ENCODE peak calls at places on chromosomes 2 and 18, in eight cellular contexts. P, Z, S, I, H, A, J and V are unnamed samples.

GRCh38 chr2:3357926-3358325 is 19.7 kb downstream of the EIPR1 start:
- DNase-seq in A (no peak), Z (no peak), H (no peak), I (no peak), P (no peak), S (no peak), J (no peak), V (no peak)

GRCh38 chr2:8719528-8719927 is 37.7 kb downstream of the ID2 start:
- DNase-seq in S (no peak), Z (no peak), P (no peak), H (no peak), I (no peak), A (no peak), J (no peak), V (no peak)

GRCh38 chr18:50848038-50848437 is 28.2 kb upstream of the MRO start:
- DNase-seq in P (no peak), I (no peak), J (no peak), A (no peak), S (no peak), Z (no peak), H (no peak), V (no peak)

GRCh38 chr2:221570321-221571107 is 1.6 kb downstream of the EPHA4 start:
- DNase-seq in Z (no peak), S (no peak), H (no peak), J (peak; percentile 31), A (peak; percentile 54), I (peak; percentile 48), P (peak; percentile 27), V (no peak)

GRCh38 chr2:64634338-64635267 is 19.1 kb downstream of the SERTAD2 start:
- DNase-seq in S (no peak), I (no peak), H (no peak), A (no peak), J (peak; percentile 72), Z (no peak), P (no peak), V (no peak)

GRCh38 chr18:55275042-55275897 is 312.7 kb downstream of the TCF4 start:
- DNase-seq in A (no peak), I (peak; percentile 31), P (no peak), H (no peak), S (peak; percentile 18), Z (no peak), J (peak; percentile 82), V (peak; percentile 13)

GRCh38 chr2:11716689-11717321 is 29.6 kb upstream of the LPIN1 start:
- DNase-seq in J (peak; percentile 26), I (no peak), A (no peak), P (no peak), H (no peak), Z (no peak), S (no peak), V (no peak)

GRCh38 chr2:160703648-160704585 is 210.3 kb upstream of the RBMS1 start:
- DNase-seq in A (no peak), J (no peak), P (peak; percentile 23), Z (peak; percentile 35), S (no peak), H (no peak), I (no peak), V (peak; percentile 11)

GRCh38 chr2:119629323-119629825 is 49.6 kb upstream of the TMEM177 start:
- DNase-seq in S (no peak), I (no peak), H (no peak), P (no peak), J (no peak), A (no peak), Z (no peak), V (no peak)

GRCh38 chr2:221124542-221125235 is 447.4 kb downstream of the EPHA4 start:
- DNase-seq in J (no peak), Z (no peak), S (no peak), I (peak; percentile 96), P (peak; percentile 73), A (no peak), H (no peak), V (no peak)

GRCh38 chr2:32748158-32748557 is 120.3 kb downstream of the TTC27 start:
- DNase-seq in Z (no peak), A (no peak), S (no peak), P (no peak), J (no peak), I (peak; percentile 50), H (no peak), V (no peak)

GRCh38 chr18:8750954-8751415 is 45.6 kb downstream of the MTCL1 start:
- DNase-seq in H (no peak), J (peak; percentile 96), Z (no peak), P (no peak), I (no peak), A (no peak), S (peak; percentile 89), V (no peak)

GRCh38 chr2:10977636-10978035 is 65.9 kb downstream of the KCNF1 start:
- DNase-seq in I (no peak), S (no peak), Z (no peak), H (no peak), J (no peak), P (no peak), A (no peak), V (no peak)

GRCh38 chr2:200733713-200734198 is 78.0 kb upstream of the BZW1 start:
- DNase-seq in H (no peak), Z (no peak), S (no peak), I (no peak), P (no peak), A (no peak), J (no peak), V (no peak)

GRCh38 chr2:25227576-25227975 is 59.2 kb upstream of the POMC start:
- DNase-seq in H (no peak), S (no peak), P (no peak), A (no peak), Z (no peak), I (no peak), J (no peak), V (no peak)

GRCh38 chr2:142863485-142863921 is 14.0 kb upstream of the KYNU start:
- DNase-seq in A (no peak), I (peak; percentile 17), J (peak; percentile 94), H (no peak), S (peak; percentile 80), P (no peak), Z (no peak), V (no peak)

GRCh38 chr2:96091141-96091710 is 25.1 kb downstream of the ADRA2B start:
- DNase-seq in A (no peak), I (no peak), H (peak; percentile 77), J (no peak), Z (no peak), P (no peak), S (no peak), V (peak; percentile 90)

GRCh38 chr2:218260742-218261423 is at the start of gene GPBAR1:
- DNase-seq in S (no peak), Z (no peak), H (peak; percentile 72), P (no peak), A (no peak), J (no peak), I (no peak), V (peak; percentile 32)

GRCh38 chr2:74740395-74741075 is 86.5 kb downstream of the SEMA4F start:
- DNase-seq in S (peak; percentile 64), J (peak; percentile 96), H (peak; percentile 79), P (peak; percentile 26), Z (peak; percentile 81), A (no peak), I (peak; percentile 98), V (peak; percentile 82)

GRCh38 chr2:111155610-111156009 is 34.9 kb downstream of the BCL2L11 start:
- DNase-seq in I (peak; percentile 85), J (peak; percentile 12), Z (no peak), P (no peak), H (no peak), A (no peak), S (no peak), V (no peak)

GRCh38 chr2:74764429-74765272 is 69.3 kb upstream of the HK2 start:
- DNase-seq in H (no peak), I (no peak), P (no peak), J (peak; percentile 60), A (no peak), Z (peak; percentile 55), S (no peak), V (no peak)

GRCh38 chr18:46950064-46950656 is 32.8 kb downstream of the KATNAL2 start:
- DNase-seq in Z (no peak), J (no peak), I (no peak), P (no peak), S (no peak), A (no peak), H (no peak), V (no peak)

GRCh38 chr2:106867231-106867943 is 18.6 kb downstream of the ST6GAL2 start:
- DNase-seq in J (no peak), Z (no peak), P (no peak), H (no peak), S (no peak), I (no peak), A (no peak), V (no peak)
- H3K27me3 ChIP-seq in J (no peaks in the 10 kb centered on the region), Z (no peaks in the 10 kb centered on the region), P (no peaks in the 10 kb centered on the region), H (no peaks in the 10 kb centered on the region), S (no peaks in the 10 kb centered on the region), I (no peaks in the 10 kb centered on the region), A (no peaks in the 10 kb centered on the region), V (no peaks in the 10 kb centered on the region)

DNA sequence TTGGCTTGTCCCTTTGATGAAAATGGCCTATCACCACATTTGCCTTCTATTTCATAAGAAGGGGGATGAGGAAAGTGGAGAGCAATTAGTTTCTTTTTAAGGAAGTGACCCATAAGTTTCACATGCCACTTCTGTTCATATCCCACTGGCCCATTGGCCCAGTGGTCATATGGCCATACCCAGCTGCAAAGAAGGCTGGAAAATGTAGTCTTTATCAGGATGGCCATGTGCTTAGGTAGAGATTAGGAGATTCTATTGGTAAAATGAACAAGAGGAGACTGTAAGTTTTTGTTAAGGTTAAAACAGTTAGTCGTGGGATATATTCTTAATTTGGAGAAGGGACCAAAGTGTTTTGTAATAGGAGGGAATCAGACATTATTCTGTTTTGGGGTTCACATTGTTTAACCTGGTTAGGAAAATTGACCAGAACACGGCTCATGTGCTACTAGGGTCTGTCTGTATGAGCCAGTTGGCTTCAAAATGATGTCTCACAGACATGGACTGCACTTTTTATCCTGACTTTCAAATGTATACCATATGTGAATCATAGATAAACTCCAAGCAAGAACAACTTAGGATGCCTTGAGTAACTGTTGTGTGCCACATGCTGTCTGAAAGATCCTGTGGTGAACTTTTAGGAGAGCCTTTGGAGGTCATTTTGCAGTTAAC is 17.3 kb downstream of the PLCL1 start:
- DNase-seq in H (no peak), Z (no peak), J (no peak), A (no peak), S (no peak), P (no peak), I (no peak), V (no peak)
- H3K27ac ChIP-seq in H (no peak overlapping the region), Z (no peak overlapping the region), J (no peak overlapping the region), A (no peak overlapping the region), S (no peak overlapping the region), P (no peak overlapping the region), I (no peak overlapping the region), V (no peak overlapping the region)

GRCh38 chr18:23136326-23137092 is 1.2 kb downstream of the CABLES1 start:
- DNase-seq in S (no peak), Z (no peak), H (peak; percentile 40), P (peak; percentile 40), I (peak; percentile 40), A (no peak), J (no peak), V (peak; percentile 53)
- H3K4me3 ChIP-seq in S (peak overlapping the region; percentile 75), Z (peak overlapping the region; percentile 61), H (peak overlapping the region; percentile 67), P (peak overlapping the region; percentile 63), I (peak overlapping the region; percentile 62), A (no peak overlapping the region), J (peak overlapping the region; percentile 79), V (peak overlapping the region; percentile 51)

DNA sequence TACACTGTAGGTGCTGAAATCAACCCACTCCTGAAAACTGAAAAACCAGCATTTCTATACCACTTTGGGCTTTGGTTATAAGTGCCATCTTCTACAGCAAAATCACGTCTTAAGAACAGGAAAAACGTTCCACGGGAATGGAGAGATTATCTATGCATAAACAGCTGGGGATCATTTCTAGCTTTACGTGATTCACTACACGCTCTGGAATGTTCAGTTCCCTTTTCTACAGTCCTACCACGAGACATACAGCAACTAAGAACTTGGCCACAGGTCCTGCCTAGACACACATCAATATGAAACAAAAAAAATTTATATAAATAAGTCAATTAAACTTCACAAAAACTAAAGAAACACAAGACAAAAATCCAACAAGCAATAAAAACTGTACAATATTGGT is 3.6 kb downstream of the CXCR4 start:
- DNase-seq in S (no peak), A (no peak), H (no peak), J (no peak), I (no peak), Z (peak; percentile 43), P (no peak), V (no peak)
- H3K27me3 ChIP-seq in S (peaks cover 38% of the 10 kb centered on the region), A (no peaks in the 10 kb centered on the region), H (no peaks in the 10 kb centered on the region), J (peaks cover 43% of the 10 kb centered on the region), I (peaks cover 46% of the 10 kb centered on the region), Z (no peaks in the 10 kb centered on the region), P (peaks cover 23% of the 10 kb centered on the region), V (no peaks in the 10 kb centered on the region)